ENCODE peak calls at places on chromosomes 3 and 15, in four cellular contexts. N is HepG2, A is K562, K is GM12892. P is an unnamed sample.

GRCh38 chr3:38111696-38112377 is 25.1 kb downstream of the ACAA1 start:
- DNase-seq in K (no peak), A (no peak), N (no peak), P (no peak)

GRCh38 chr3:46849098-46849631 is 14.1 kb downstream of the MYL3 start:
- DNase-seq in N (no peak), K (no peak), A (no peak), P (no peak)

GRCh38 chr3:158419820-158420653 is 151.0 kb upstream of the MLF1 start:
- DNase-seq in K (no peak), A (no peak), N (no peak), P (no peak)

GRCh38 chr15:25059698-25060471 is 105.1 kb downstream of the SNRPN start:
- DNase-seq in N (no peak), K (no peak), A (no peak), P (no peak)

GRCh38 chr3:195813916-195814486 is 2.3 kb upstream of the MUC4 start:
- DNase-seq in A (no peak), K (no peak), N (no peak), P (no peak)

GRCh38 chr3:137084579-137084978 is 126.8 kb downstream of the IL20RB start:
- DNase-seq in N (no peak), A (no peak), K (no peak), P (no peak)

GRCh38 chr15:70062321-70062956 is 35.3 kb downstream of the TLE3 start:
- DNase-seq in A (no peak), N (no peak), K (no peak), P (no peak)

GRCh38 chr15:40768492-40769309 is 1.1 kb upstream of the C15orf62 start:
- DNase-seq in N (no peak), K (peak; percentile 58), A (no peak), P (peak; percentile 48)

GRCh38 chr3:134008630-134009156 is 21.0 kb downstream of the SLCO2A1 start:
- DNase-seq in N (no peak), A (no peak), K (no peak), P (no peak)

GRCh38 chr3:10945683-10946287 is 46.8 kb upstream of the SLC6A1 start:
- DNase-seq in K (peak; percentile 61), N (peak; percentile 47), A (peak; percentile 89), P (peak; percentile 74)

GRCh38 chr3:64023187-64023860 is at the start of gene PSMD6:
- DNase-seq in K (peak; percentile 71), N (peak; percentile 68), A (peak; percentile 86), P (peak; percentile 71)

GRCh38 chr3:56421205-56421604 is 47.1 kb downstream of the ERC2 start:
- DNase-seq in K (no peak), N (no peak), A (no peak), P (no peak)

GRCh38 chr15:37698679-37699078 is 235.8 kb upstream of the TMCO5A start:
- DNase-seq in A (no peak), K (no peak), N (no peak), P (no peak)

GRCh38 chr15:29117778-29118177 is 151.8 kb downstream of the NSMCE3 start:
- DNase-seq in N (no peak), A (no peak), K (no peak), P (no peak)

GRCh38 chr3:46674031-46674592 is 19.4 kb downstream of the ALS2CL start:
- DNase-seq in N (peak; percentile 12), K (no peak), A (peak; percentile 52), P (no peak)

GRCh38 chr3:44893097-44893496 is 18.7 kb downstream of the TGM4 start:
- DNase-seq in K (no peak), A (no peak), N (no peak), P (no peak)

GRCh38 chr3:61996351-61996750 is 377.0 kb downstream of the FEZF2 start:
- DNase-seq in K (no peak), A (no peak), N (no peak), P (no peak)

GRCh38 chr15:76057332-76058000 is 2.3 kb upstream of the TMEM266 start:
- DNase-seq in N (peak; percentile 15), K (peak; percentile 6), A (peak; percentile 33), P (no peak)

GRCh38 chr3:189167027-189167766 is 4.6 kb upstream of the TPRG1 start:
- DNase-seq in A (no peak), K (no peak), N (no peak), P (no peak)

GRCh38 chr3:118292841-118293240 is 741.8 kb downstream of the IGSF11 start:
- DNase-seq in A (no peak), N (no peak), K (no peak), P (no peak)

GRCh38 chr3:140752499-140752898 is 74.6 kb downstream of the TRIM42 start:
- DNase-seq in N (no peak), K (no peak), A (no peak), P (no peak)

GRCh38 chr3:11136871-11137626 is 17.2 kb upstream of the HRH1 start:
- DNase-seq in A (peak; percentile 84), K (no peak), N (peak; percentile 40), P (no peak)

GRCh38 chr15:70217246-70218160 is 119.8 kb upstream of the TLE3 start:
- DNase-seq in K (no peak), N (no peak), A (no peak), P (no peak)

GRCh38 chr3:140176526-140176925 is 241.5 kb downstream of the CLSTN2 start:
- DNase-seq in N (no peak), K (no peak), A (no peak), P (no peak)

GRCh38 chr15:64558460-64559179 is 98.2 kb downstream of the ZNF609 start:
- DNase-seq in N (no peak), A (no peak), K (no peak), P (no peak)

GRCh38 chr3:15638193-15638890 is 36.8 kb downstream of the BTD start:
- DNase-seq in N (no peak), A (no peak), K (no peak), P (no peak)

GRCh38 chr3:95627697-95628096 is 1186.7 kb upstream of the EPHA6 start:
- DNase-seq in K (no peak), N (no peak), A (no peak), P (no peak)

GRCh38 chr15:61159901-61160300 is 69.2 kb downstream of the RORA start:
- DNase-seq in K (no peak), A (no peak), N (no peak), P (no peak)

GRCh38 chr15:61157933-61158332 is 71.2 kb downstream of the RORA start:
- DNase-seq in A (no peak), N (no peak), K (no peak), P (no peak)

GRCh38 chr15:61151791-61152190 is 77.3 kb downstream of the RORA start:
- DNase-seq in A (no peak), K (no peak), N (no peak), P (no peak)

GRCh38 chr15:61155741-61156700 is 73.1 kb downstream of the RORA start:
- DNase-seq in N (no peak), K (no peak), A (no peak), P (no peak)
- TF ChIP-seq TAF1 in N (no peak), K (no peak), A (no peak), P (no peak)

GRCh38 chr3:172292422-172292821 is 155.8 kb downstream of the GHSR start:
- DNase-seq in K (no peak), N (no peak), A (no peak), P (no peak)

GRCh38 chr3:172291650-172292049 is 156.6 kb downstream of the GHSR start:
- DNase-seq in A (no peak), K (no peak), N (no peak), P (no peak)

GRCh38 chr3:172294238-172294806 is 153.9 kb downstream of the GHSR start:
- DNase-seq in K (no peak), A (no peak), N (no peak), P (no peak)

GRCh38 chr3:172290457-172290856 is 157.8 kb downstream of the GHSR start:
- DNase-seq in K (no peak), A (no peak), N (no peak), P (no peak)

GRCh38 chr3:172293093-172293492 is 155.2 kb downstream of the GHSR start:
- DNase-seq in K (no peak), A (no peak), N (no peak), P (no peak)
- TF ChIP-seq TAF1 in K (no peak), A (no peak), N (no peak), P (no peak)

GRCh38 chr15:58738051-58738707 is 11.3 kb downstream of the ADAM10 start:
- DNase-seq in K (no peak), A (no peak), N (no peak), P (no peak)
- TF ChIP-seq TAF1 in K (no peak), A (no peak), N (no peak), P (no peak)

DNA sequence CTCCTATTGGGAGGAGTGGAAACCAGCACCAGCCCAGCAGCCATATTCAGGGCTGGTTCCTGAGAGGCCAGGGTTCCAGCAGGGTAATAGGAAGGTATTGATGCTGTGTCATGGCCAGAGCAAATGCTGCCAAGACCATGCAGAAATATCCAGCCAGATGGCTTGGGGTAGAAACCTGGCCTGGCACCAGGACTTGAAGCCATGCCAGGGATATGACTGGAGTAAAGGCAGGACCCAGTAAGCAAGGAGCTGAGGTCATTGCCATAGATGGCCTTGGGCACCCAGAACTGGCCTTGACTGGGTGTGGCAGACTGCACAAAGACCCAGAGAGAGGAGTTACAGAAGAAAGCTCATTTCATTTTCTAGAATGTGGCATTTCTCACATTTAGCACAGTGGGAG is 257.6 kb upstream of the GOLGA6L4 start:
- DNase-seq in N (no peak), A (no peak), K (no peak), P (no peak)
- TF ChIP-seq TAF1 in N (no peak), A (no peak), K (no peak), P (no peak)

GRCh38 chr3:183268361-183268760 is 15.3 kb downstream of the B3GNT5 start:
- DNase-seq in K (no peak), N (no peak), A (no peak), P (no peak)
- TF ChIP-seq TAF1 in K (no peak), N (no peak), A (no peak), P (no peak)

GRCh38 chr15:58469432-58470353 is 37.9 kb downstream of the LIPC start:
- DNase-seq in K (no peak), N (peak; percentile 90), A (no peak), P (no peak)
- TF ChIP-seq TAF1 in K (no peak), N (no peak), A (no peak), P (no peak)

GRCh38 chr15:34610388-34610787 is 26.9 kb upstream of the GOLGA8B start:
- DNase-seq in K (no peak), N (no peak), A (no peak), P (no peak)

GRCh38 chr15:34607832-34608231 is 24.4 kb upstream of the GOLGA8B start:
- DNase-seq in K (no peak), N (no peak), A (no peak), P (no peak)

GRCh38 chr15:34609102-34609501 is 25.7 kb upstream of the GOLGA8B start:
- DNase-seq in K (no peak), N (no peak), A (no peak), P (no peak)

GRCh38 chr15:34608517-34608916 is 25.1 kb upstream of the GOLGA8B start:
- DNase-seq in K (no peak), N (no peak), A (no peak), P (no peak)

DNA sequence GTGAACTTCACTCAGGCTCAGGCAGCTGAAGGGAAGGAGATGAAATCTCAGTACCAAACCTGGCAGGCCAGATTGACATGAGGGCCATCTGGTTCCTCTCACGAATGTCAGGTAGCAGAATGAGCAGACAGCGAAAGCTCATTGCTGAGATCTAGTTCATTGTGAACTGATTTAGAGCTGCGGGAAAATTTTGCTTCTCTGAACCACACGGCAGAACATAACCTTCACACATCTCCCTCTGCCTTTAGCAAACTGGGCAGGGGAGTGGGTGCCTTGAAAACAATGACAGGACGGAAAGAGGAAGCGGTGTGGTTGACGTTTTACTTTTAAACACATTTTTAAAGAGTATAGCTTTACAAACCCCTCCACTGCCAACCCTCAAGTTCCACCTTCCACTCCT is 26.2 kb upstream of the GOLGA8B start:
- DNase-seq in A (no peak), K (no peak), N (no peak), P (no peak)
- TF ChIP-seq TAF1 in A (no peak), K (no peak), N (no peak), P (no peak)